ENCODE peak calls at places on chromosomes 12 and 14, in ten cellular contexts. D, X, Q, V, K, I, A, M, B and F are unnamed samples.
A peak's percentile ranks its signal among the peaks of the same experiment; 100 is the strongest.

GRCh38 chr12:120362516-120363273 is 6.3 kb downstream of the MSI1 start:
- DNase-seq in K (no peak), V (no peak), Q (no peak), X (no peak), I (no peak), M (peak; percentile 65), A (no peak), B (no peak), D (no peak), F (peak; percentile 24)

GRCh38 chr12:77841467-77842054 is 10.9 kb downstream of the NAV3 start:
- DNase-seq in I (no peak), X (no peak), V (no peak), K (no peak), M (no peak), Q (no peak), A (no peak), D (no peak), B (no peak), F (no peak)

GRCh38 chr14:92579244-92579643 is 65.7 kb downstream of the RIN3 start:
- DNase-seq in K (peak; percentile 31), M (no peak), X (no peak), A (no peak), B (no peak), Q (no peak), D (no peak), V (no peak), I (no peak), F (no peak)

GRCh38 chr14:102181187-102181586 is 41.5 kb downstream of the WDR20 start:
- DNase-seq in V (no peak), B (no peak), X (no peak), K (no peak), Q (no peak), D (no peak), A (no peak), M (no peak), I (no peak), F (no peak)

GRCh38 chr14:52701223-52701622 is 5.8 kb upstream of the PSMC6 start:
- DNase-seq in K (no peak), M (no peak), V (no peak), X (no peak), B (no peak), I (no peak), D (no peak), Q (no peak), A (no peak), F (no peak)

GRCh38 chr14:99322731-99323599 is 51.0 kb upstream of the BCL11B start:
- DNase-seq in A (no peak), B (no peak), X (no peak), Q (no peak), I (no peak), V (no peak), D (no peak), K (no peak), M (peak; percentile 46), F (peak; percentile 6)

GRCh38 chr12:92779902-92780301 is 77.1 kb downstream of the PLEKHG7 start:
- DNase-seq in B (no peak), M (no peak), A (no peak), K (no peak), X (no peak), V (no peak), D (no peak), Q (no peak), I (no peak), F (no peak)

GRCh38 chr12:78194448-78194847 is 363.8 kb downstream of the NAV3 start:
- DNase-seq in A (no peak), Q (no peak), D (no peak), X (no peak), M (no peak), V (no peak), K (peak; percentile 93), I (no peak), B (no peak), F (no peak)

GRCh38 chr14:71776463-71777359 is 155.5 kb upstream of the RGS6 start:
- DNase-seq in I (no peak), X (no peak), Q (no peak), V (no peak), M (peak; percentile 82), A (no peak), B (no peak), D (no peak), K (peak; percentile 77), F (no peak)

GRCh38 chr12:111361073-111361716 is 7.7 kb downstream of the PHETA1 start:
- DNase-seq in B (no peak), Q (no peak), A (no peak), D (no peak), V (no peak), X (no peak), K (no peak), I (no peak), M (no peak), F (no peak)

GRCh38 chr12:56469007-56469930 is 891 bp downstream of the SPRYD4 start:
- DNase-seq in V (no peak), X (peak; percentile 23), B (peak; percentile 44), K (no peak), M (no peak), Q (peak; percentile 36), D (no peak), I (peak; percentile 77), A (no peak), F (no peak)

GRCh38 chr14:100531591-100532121 is 55.6 kb downstream of the BEGAIN start:
- DNase-seq in X (no peak), D (no peak), K (no peak), B (no peak), Q (peak; percentile 1), A (peak; percentile 10), I (peak; percentile 42), M (no peak), V (no peak), F (peak; percentile 11)

GRCh38 chr12:49917788-49918173 is 14.1 kb upstream of the FAIM2 start:
- DNase-seq in K (no peak), V (no peak), Q (no peak), D (no peak), X (peak; percentile 21), M (peak; percentile 37), A (no peak), I (no peak), B (no peak), F (no peak)

GRCh38 chr14:79417961-79418360 is 793.3 kb downstream of the DIO2 start:
- DNase-seq in K (no peak), X (no peak), M (no peak), D (no peak), B (no peak), Q (no peak), V (no peak), A (no peak), I (no peak), F (no peak)

GRCh38 chr12:115763376-115763775 is 514.1 kb downstream of the MED13L start:
- DNase-seq in M (no peak), A (no peak), Q (no peak), X (no peak), V (no peak), B (no peak), I (no peak), K (no peak), D (no peak), F (no peak)

GRCh38 chr12:4858385-4858784 is 51.3 kb upstream of the KCNA1 start:
- DNase-seq in A (no peak), K (no peak), V (no peak), M (peak; percentile 90), I (peak; percentile 70), B (peak; percentile 27), Q (peak; percentile 22), D (peak; percentile 8), X (peak; percentile 54), F (peak; percentile 35)
- TF ChIP-seq CTCF in A (no peak), K (no peak), V (no peak), M (peak; percentile 66), I (no peak), B (no peak), Q (no peak), D (no peak), X (peak; percentile 29), F (peak; percentile 28)

DNA sequence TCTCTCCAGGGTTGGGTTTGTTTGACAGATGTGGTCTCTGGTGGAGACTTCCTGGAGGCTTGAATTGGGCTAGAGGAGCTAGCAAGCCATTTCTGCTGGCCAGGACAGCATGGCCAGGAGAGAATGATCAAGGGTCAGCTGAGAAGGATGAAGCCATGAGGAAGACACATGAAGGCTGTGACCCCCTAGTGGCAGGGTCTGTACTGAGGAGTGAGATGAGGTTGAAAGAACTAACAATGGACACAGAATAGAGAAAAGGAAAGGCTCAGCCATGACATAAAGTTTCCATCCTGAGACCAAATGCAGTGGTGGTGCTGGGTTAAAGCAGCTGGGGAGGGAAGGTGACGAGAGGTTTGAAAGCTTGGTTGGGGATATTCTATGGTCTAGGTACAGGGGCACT is 89.9 kb downstream of the NT5DC3 start:
- DNase-seq in M (peak; percentile 81), I (no peak), D (no peak), A (no peak), B (no peak), Q (no peak), K (no peak), V (no peak), X (no peak), F (peak; percentile 22)
- TF ChIP-seq CTCF in M (peak; percentile 71), I (no peak), D (no peak), A (no peak), B (no peak), Q (peak; percentile 52), K (no peak), V (no peak), X (no peak), F (no peak)

GRCh38 chr12:47033081-47033480 is 46.3 kb upstream of the PCED1B start:
- DNase-seq in A (peak; percentile 51), I (peak; percentile 86), B (peak; percentile 35), M (no peak), Q (no peak), V (no peak), K (no peak), X (peak; percentile 31), D (no peak), F (no peak)

GRCh38 chr12:47033797-47034555 is 45.4 kb upstream of the PCED1B start:
- DNase-seq in D (no peak), B (no peak), I (no peak), Q (no peak), K (peak; percentile 26), X (no peak), V (no peak), M (no peak), A (no peak), F (no peak)

GRCh38 chr12:47034661-47035060 is 44.8 kb upstream of the PCED1B start:
- DNase-seq in K (peak; percentile 60), M (no peak), B (no peak), A (no peak), Q (no peak), D (no peak), X (no peak), V (no peak), I (no peak), F (no peak)

GRCh38 chr12:47029903-47030302 is 49.5 kb upstream of the PCED1B start:
- DNase-seq in X (no peak), K (no peak), M (no peak), B (no peak), A (no peak), V (no peak), D (no peak), I (no peak), Q (no peak), F (no peak)

GRCh38 chr12:47032644-47033043 is 46.8 kb upstream of the PCED1B start:
- DNase-seq in A (no peak), I (no peak), B (no peak), M (no peak), D (no peak), Q (no peak), X (no peak), V (no peak), K (peak; percentile 81), F (no peak)
- TF ChIP-seq CTCF in A (peak; percentile 51), I (peak; percentile 76), B (peak; percentile 43), M (peak; percentile 83), D (peak; percentile 78), Q (peak; percentile 39), X (peak; percentile 52), V (peak; percentile 74), K (peak; percentile 45), F (peak; percentile 47)

GRCh38 chr12:58443273-58443980 is 476.9 kb downstream of the LRIG3 start:
- DNase-seq in X (peak; percentile 16), K (no peak), I (no peak), D (no peak), A (no peak), Q (no peak), M (peak; percentile 83), V (no peak), B (no peak), F (peak; percentile 9)
- TF ChIP-seq CTCF in X (peak; percentile 41), K (peak; percentile 39), I (peak; percentile 19), D (peak; percentile 51), A (peak; percentile 29), Q (peak; percentile 67), M (peak; percentile 88), V (no peak), B (no peak), F (peak; percentile 54)